ENCODE peak calls at places on chromosomes 7 and 10, in ten cellular contexts. J is AG04450, T is brain microvascular endothelial cell, G is GM12865, Z is spleen, C is fibroblast of pulmonary artery, L is dorsolateral prefrontal cortex, I is astrocyte of the cerebellum, X is hepatocyte, W is AG09309. D is an unnamed sample.

GRCh38 chr10:100790761-100791208 is 45.4 kb downstream of the PAX2 start:
- DNase-seq in W (no peak), J (no peak), G (no peak), X (no peak), C (no peak), T (no peak), I (no peak), L (no peak), Z (no peak), D (no peak)

GRCh38 chr7:127383123-127383835 is 9.2 kb downstream of the ZNF800 start:
- DNase-seq in X (peak; percentile 15), G (no peak), L (no peak), C (peak; percentile 36), J (no peak), Z (no peak), T (no peak), W (no peak), I (no peak), D (no peak)

GRCh38 chr10:10826125-10826524 is 191.5 kb upstream of the CELF2 start:
- DNase-seq in W (peak; percentile 87), L (no peak), T (peak; percentile 88), X (no peak), J (peak; percentile 55), C (peak; percentile 87), G (no peak), Z (no peak), I (peak; percentile 68), D (no peak)

GRCh38 chr7:78690174-78690573 is 763.3 kb downstream of the MAGI2 start:
- DNase-seq in I (no peak), L (no peak), J (peak; percentile 16), T (no peak), W (no peak), Z (no peak), G (no peak), C (no peak), X (no peak), D (no peak)

GRCh38 chr10:5814110-5815107 is 1.2 kb upstream of the GDI2 start:
- DNase-seq in C (peak; percentile 21), W (no peak), L (no peak), G (peak; percentile 68), I (no peak), T (peak; percentile 7), X (peak; percentile 32), Z (peak; percentile 42), J (no peak), D (no peak)

GRCh38 chr7:66883716-66884115 is 37.3 kb upstream of the TMEM248 start:
- DNase-seq in T (no peak), Z (no peak), X (no peak), J (peak; percentile 16), C (no peak), I (no peak), G (peak; percentile 8), L (no peak), W (no peak), D (no peak)

GRCh38 chr10:75350791-75351190 is 50.8 kb downstream of the ZNF503 start:
- DNase-seq in L (no peak), W (no peak), X (no peak), Z (no peak), G (no peak), T (peak; percentile 34), I (peak; percentile 19), C (peak; percentile 21), J (peak; percentile 34), D (no peak)

GRCh38 chr7:149459540-149460433 is 1.1 kb downstream of the ZNF777 start:
- DNase-seq in I (no peak), G (peak; percentile 48), Z (no peak), X (peak; percentile 47), W (no peak), T (no peak), C (peak; percentile 6), J (no peak), L (no peak), D (peak; percentile 88)

GRCh38 chr7:1531263-1531978 is 919 bp downstream of the MAFK start:
- DNase-seq in I (no peak), Z (peak; percentile 93), J (no peak), G (no peak), L (no peak), C (peak; percentile 44), X (peak; percentile 54), T (no peak), W (no peak), D (peak; percentile 59)

GRCh38 chr10:89001024-89001423 is 10.4 kb downstream of the FAS start:
- DNase-seq in C (no peak), T (no peak), X (no peak), Z (no peak), I (no peak), L (no peak), G (peak; percentile 72), W (no peak), J (no peak), D (no peak)

GRCh38 chr7:920351-921070 is 34.0 kb downstream of the ADAP1 start:
- DNase-seq in L (peak; percentile 52), T (no peak), C (no peak), J (no peak), G (no peak), X (no peak), W (no peak), Z (peak; percentile 75), I (no peak), D (peak; percentile 84)

GRCh38 chr10:120436431-120437142 is 20.4 kb upstream of the PLPP4 start:
- DNase-seq in L (no peak), W (no peak), X (no peak), G (no peak), J (no peak), C (no peak), I (no peak), Z (no peak), T (no peak), D (no peak)

GRCh38 chr10:132022241-132022640 is 40.5 kb upstream of the BNIP3 start:
- DNase-seq in L (no peak), C (no peak), T (no peak), I (no peak), W (no peak), Z (no peak), X (no peak), G (no peak), J (no peak), D (no peak)

GRCh38 chr7:139680676-139681462 is 96.9 kb downstream of the HIPK2 start:
- DNase-seq in W (peak; percentile 89), J (peak; percentile 77), T (peak; percentile 99), X (peak; percentile 67), G (peak; percentile 89), C (peak; percentile 93), I (peak; percentile 80), L (peak; percentile 81), Z (peak; percentile 85), D (peak; percentile 88)

GRCh38 chr10:109593686-109594085 is 329.6 kb downstream of the XPNPEP1 start:
- DNase-seq in J (no peak), G (no peak), I (no peak), X (no peak), T (no peak), C (no peak), Z (no peak), L (no peak), W (no peak), D (no peak)

GRCh38 chr10:94607111-94607510 is 61.5 kb downstream of the HELLS start:
- DNase-seq in I (no peak), X (no peak), J (no peak), W (no peak), Z (no peak), C (no peak), T (no peak), G (peak; percentile 57), L (no peak), D (no peak)

DNA sequence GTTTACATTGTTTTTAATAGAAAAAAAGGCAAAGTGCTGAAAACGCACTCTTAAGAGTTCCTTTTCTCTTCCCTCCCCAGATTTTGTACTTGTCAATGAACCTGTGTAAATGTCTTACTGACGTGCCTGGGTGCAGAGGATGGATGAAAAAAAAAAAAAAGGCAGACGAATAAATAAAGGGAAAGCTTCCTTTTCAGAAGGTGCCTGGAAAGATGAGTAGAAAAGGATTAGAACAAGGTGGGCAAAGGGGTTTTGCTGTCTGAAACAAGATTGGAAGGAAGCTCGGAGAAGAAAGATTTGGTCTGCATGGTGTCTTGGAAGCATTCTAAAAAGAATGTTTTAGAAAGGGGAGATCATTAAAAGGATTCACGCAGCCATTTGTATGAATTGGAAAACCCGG is 80.9 kb downstream of the PRTFDC1 start:
- DNase-seq in I (no peak), W (no peak), L (no peak), Z (no peak), T (no peak), G (no peak), C (no peak), X (no peak), J (no peak), D (no peak)
- H3K4me3 ChIP-seq in I (no peak overlapping the region), W (no peak overlapping the region), L (peak overlapping the region; percentile 46), Z (no peak overlapping the region), T (no peak overlapping the region), G (no peak overlapping the region), C (no peak overlapping the region), X (no peak overlapping the region), J (no peak overlapping the region), D (no peak overlapping the region)

GRCh38 chr7:32479574-32480200 is 10.5 kb downstream of the LSM5 start:
- DNase-seq in X (peak; percentile 63), Z (no peak), T (peak; percentile 56), I (no peak), G (peak; percentile 59), C (peak; percentile 82), L (no peak), J (peak; percentile 43), W (no peak), D (no peak)
- TF ChIP-seq CTCF in X (peak; percentile 79), Z (peak; percentile 36), T (peak; percentile 91), I (peak; percentile 94), G (peak; percentile 86), C (peak; percentile 98), L (peak; percentile 64), J (peak; percentile 94), W (peak; percentile 91), D (peak; percentile 17)

GRCh38 chr7:17434841-17435692 is 136.6 kb downstream of the AHR start:
- DNase-seq in J (no peak), T (no peak), G (no peak), Z (no peak), L (no peak), C (no peak), X (no peak), W (peak; percentile 47), I (no peak), D (no peak)
- H3K4me3 ChIP-seq in J (no peak overlapping the region), T (no peak overlapping the region), G (no peak overlapping the region), Z (no peak overlapping the region), L (no peak overlapping the region), C (no peak overlapping the region), X (no peak overlapping the region), W (no peak overlapping the region), I (no peak overlapping the region), D (no peak overlapping the region)

DNA sequence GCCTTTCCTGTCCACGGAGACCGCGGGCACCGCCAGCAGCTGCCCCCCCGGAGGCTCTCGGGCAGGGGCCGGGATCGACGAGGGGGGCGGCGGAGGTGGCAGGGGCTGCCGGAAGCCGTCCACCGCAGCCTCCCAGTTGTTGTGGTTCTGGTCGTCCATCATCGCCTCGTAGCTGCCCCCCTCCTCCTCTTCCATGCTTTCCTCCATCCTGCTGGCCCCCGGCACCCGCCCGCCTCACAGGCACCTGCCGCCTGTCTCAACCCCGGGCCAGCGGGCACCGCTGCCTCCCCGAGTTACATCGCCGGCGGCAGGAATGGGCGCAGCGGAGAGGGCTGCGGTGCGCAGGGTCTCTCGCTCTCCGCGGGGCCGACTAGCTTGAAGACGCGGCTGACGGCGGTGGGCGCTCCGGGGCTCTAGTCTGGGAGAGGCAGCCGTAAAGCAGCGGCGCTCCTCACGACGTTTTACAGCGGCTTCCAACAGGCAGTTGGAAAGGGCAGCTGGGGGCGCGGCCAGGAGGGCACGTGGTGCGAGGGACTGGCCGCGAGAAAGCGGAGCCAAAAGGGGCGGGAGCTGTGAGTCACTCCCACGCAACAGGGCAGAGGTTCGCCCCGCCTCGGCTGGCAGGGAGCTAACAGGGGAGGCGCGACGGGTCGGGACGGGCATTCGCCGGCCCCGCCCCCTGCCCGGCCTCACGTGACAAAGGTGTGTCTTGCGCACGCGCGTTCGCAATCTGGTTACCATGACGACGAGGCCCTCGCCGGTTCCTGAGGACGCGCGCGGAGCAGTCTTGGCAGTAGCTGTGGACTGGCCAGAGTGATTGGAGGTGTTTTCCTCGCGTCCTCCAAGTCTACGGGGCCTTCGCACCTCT is at the start of gene CACUL1:
- DNase-seq in Z (peak; percentile 100), G (peak; percentile 100), T (peak; percentile 99), W (peak; percentile 99), J (peak; percentile 100), I (peak; percentile 99), L (peak; percentile 100), C (peak; percentile 100), X (peak; percentile 100), D (peak; percentile 100)
- TF ChIP-seq CTCF in Z (peak; percentile 18), G (no peak), T (no peak), W (no peak), J (no peak), I (no peak), L (peak; percentile 12), C (no peak), X (no peak), D (no peak)